ENCODE peak calls at places on chromosomes 4 and X, in seven cellular contexts. One of them, this sample, is unnamed. For H3K27me3, the result is how much of the 10 kb centered on the place peaks cover.

GRCh38 chr4:150078996-150079581 is 844 bp downstream of the DCLK2 start:
- DNase-seq in AG04450: no peak
- DNase-seq in H9: peak
- DNase-seq in lung: peak
- DNase-seq in thoracic aorta: no peak
- DNase-seq in GM12878: no peak
- DNase-seq in fibroblast of lung: peak
- DNase-seq in this sample: no peak

GRCh38 chrX:150365051-150365952 is 2.2 kb downstream of the MAMLD1 start:
- DNase-seq in fibroblast of lung: peak
- DNase-seq in thoracic aorta: no peak
- DNase-seq in lung: peak
- DNase-seq in GM12878: no peak
- DNase-seq in AG04450: no peak
- DNase-seq in H9: peak
- DNase-seq in this sample: no peak

GRCh38 chrX:43333543-43333942 is 322.6 kb upstream of the MAOA start:
- DNase-seq in fibroblast of lung: no peak
- DNase-seq in thoracic aorta: no peak
- DNase-seq in AG04450: no peak
- DNase-seq in GM12878: no peak
- DNase-seq in H9: no peak
- DNase-seq in lung: no peak
- DNase-seq in this sample: no peak

GRCh38 chrX:12411831-12412230 is 273.6 kb downstream of the FRMPD4 start:
- DNase-seq in GM12878: no peak
- DNase-seq in fibroblast of lung: no peak
- DNase-seq in AG04450: no peak
- DNase-seq in H9: no peak
- DNase-seq in thoracic aorta: no peak
- DNase-seq in lung: no peak
- DNase-seq in this sample: no peak

GRCh38 chr4:109009909-109010308 is 247.1 kb upstream of the ETNPPL start:
- DNase-seq in H9: no peak
- DNase-seq in AG04450: peak
- DNase-seq in fibroblast of lung: peak
- DNase-seq in lung: no peak
- DNase-seq in thoracic aorta: no peak
- DNase-seq in GM12878: no peak
- DNase-seq in this sample: peak

GRCh38 chrX:10074241-10074941 is 82.4 kb upstream of the CLCN4 start:
- DNase-seq in GM12878: no peak
- DNase-seq in thoracic aorta: no peak
- DNase-seq in lung: no peak
- DNase-seq in AG04450: no peak
- DNase-seq in H9: no peak
- DNase-seq in fibroblast of lung: no peak
- DNase-seq in this sample: no peak

GRCh38 chrX:152810403-152810802 is 20.2 kb downstream of the CETN2 start:
- DNase-seq in AG04450: no peak
- DNase-seq in thoracic aorta: no peak
- DNase-seq in lung: no peak
- DNase-seq in GM12878: no peak
- DNase-seq in H9: no peak
- DNase-seq in fibroblast of lung: no peak
- DNase-seq in this sample: no peak

GRCh38 chr4:19135886-19136633 is 1114.5 kb upstream of the LCORL start:
- DNase-seq in lung: no peak
- DNase-seq in fibroblast of lung: no peak
- DNase-seq in AG04450: no peak
- DNase-seq in H9: no peak
- DNase-seq in GM12878: no peak
- DNase-seq in thoracic aorta: no peak
- DNase-seq in this sample: no peak

GRCh38 chr4:128711361-128711760 is 98.1 kb upstream of the JADE1 start:
- DNase-seq in thoracic aorta: no peak
- DNase-seq in fibroblast of lung: no peak
- DNase-seq in H9: no peak
- DNase-seq in lung: no peak
- DNase-seq in AG04450: no peak
- DNase-seq in GM12878: no peak
- DNase-seq in this sample: no peak

GRCh38 chr4:70705146-70705855 is 16.5 kb upstream of the RUFY3 start:
- DNase-seq in AG04450: no peak
- DNase-seq in GM12878: no peak
- DNase-seq in H9: peak
- DNase-seq in fibroblast of lung: peak
- DNase-seq in lung: peak
- DNase-seq in thoracic aorta: peak
- DNase-seq in this sample: no peak

GRCh38 chr4:96150501-96150900 is 310.6 kb downstream of the PDHA2 start:
- DNase-seq in GM12878: no peak
- DNase-seq in H9: no peak
- DNase-seq in fibroblast of lung: no peak
- DNase-seq in thoracic aorta: no peak
- DNase-seq in lung: no peak
- DNase-seq in AG04450: no peak
- DNase-seq in this sample: no peak

GRCh38 chr4:152454398-152455011 is 81.4 kb downstream of the FBXW7 start:
- DNase-seq in AG04450: no peak
- DNase-seq in thoracic aorta: no peak
- DNase-seq in lung: no peak
- DNase-seq in GM12878: no peak
- DNase-seq in H9: no peak
- DNase-seq in fibroblast of lung: peak
- DNase-seq in this sample: no peak

GRCh38 chr4:140252144-140252741 is 98.3 kb upstream of the MAML3 start:
- DNase-seq in thoracic aorta: no peak
- DNase-seq in GM12878: no peak
- DNase-seq in H9: peak
- DNase-seq in fibroblast of lung: peak
- DNase-seq in AG04450: no peak
- DNase-seq in lung: no peak
- DNase-seq in this sample: no peak

GRCh38 chrX:95290455-95290854 is 1394.2 kb upstream of the DIAPH2 start:
- DNase-seq in GM12878: no peak
- DNase-seq in fibroblast of lung: no peak
- DNase-seq in thoracic aorta: no peak
- DNase-seq in lung: no peak
- DNase-seq in AG04450: no peak
- DNase-seq in H9: no peak
- DNase-seq in this sample: no peak

GRCh38 chr4:61572160-61572559 is 372.0 kb downstream of the ADGRL3 start:
- DNase-seq in fibroblast of lung: peak
- DNase-seq in GM12878: no peak
- DNase-seq in H9: no peak
- DNase-seq in AG04450: no peak
- DNase-seq in lung: no peak
- DNase-seq in thoracic aorta: no peak
- DNase-seq in this sample: no peak

GRCh38 chr4:58711039-58711438 is 1600.9 kb upstream of the IGFBP7 start:
- DNase-seq in lung: no peak
- DNase-seq in thoracic aorta: no peak
- DNase-seq in H9: no peak
- DNase-seq in fibroblast of lung: no peak
- DNase-seq in GM12878: no peak
- DNase-seq in AG04450: no peak
- DNase-seq in this sample: no peak

GRCh38 chrX:123771449-123772064 is 38.7 kb upstream of the THOC2 start:
- DNase-seq in fibroblast of lung: no peak
- DNase-seq in lung: no peak
- DNase-seq in thoracic aorta: no peak
- DNase-seq in AG04450: no peak
- DNase-seq in H9: no peak
- DNase-seq in GM12878: no peak
- DNase-seq in this sample: no peak

DNA sequence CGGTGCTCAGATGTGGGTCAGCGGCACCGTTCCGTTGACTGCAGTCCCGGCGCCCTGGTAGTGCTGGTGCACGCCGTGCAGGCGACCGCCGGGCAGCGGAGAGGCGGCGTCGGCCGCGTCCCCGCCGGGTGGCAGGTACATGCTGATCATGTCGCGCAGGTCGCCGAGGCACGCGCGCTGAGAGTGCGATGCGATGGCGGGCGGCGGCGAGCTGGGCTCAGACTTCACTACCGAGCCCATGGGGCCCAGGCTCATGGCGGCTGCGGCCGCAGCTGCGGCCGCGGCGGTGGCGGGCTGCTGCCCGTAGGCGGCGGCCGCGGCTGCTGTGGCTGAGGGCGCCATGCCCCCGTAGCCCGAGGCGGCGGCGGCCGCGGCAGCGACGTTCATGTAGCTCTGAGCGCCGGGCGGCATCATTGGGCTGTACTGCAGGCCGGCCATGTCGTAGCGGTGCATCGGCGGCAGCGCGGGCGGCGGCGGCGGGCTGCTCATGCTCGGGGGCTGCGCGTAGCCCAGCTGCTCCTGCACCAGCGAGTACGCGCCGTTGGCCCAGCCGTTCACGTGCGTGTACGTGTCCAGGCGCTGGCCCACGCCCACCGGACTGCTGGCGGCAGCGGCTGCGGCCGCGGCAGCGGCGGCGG is 1.0 kb downstream of the SOX3 start:
- DNase-seq in lung: no peak
- DNase-seq in GM12878: no peak
- DNase-seq in AG04450: no peak
- DNase-seq in H9: peak
- DNase-seq in thoracic aorta: no peak
- DNase-seq in fibroblast of lung: no peak
- DNase-seq in this sample: no peak
- H3K27me3 ChIP-seq in lung: under half
- H3K27me3 ChIP-seq in GM12878: under half
- H3K27me3 ChIP-seq in AG04450: under half
- H3K27me3 ChIP-seq in H9: under half
- H3K27me3 ChIP-seq in thoracic aorta: under half
- H3K27me3 ChIP-seq in fibroblast of lung: under half
- H3K27me3 ChIP-seq in this sample: under half

DNA sequence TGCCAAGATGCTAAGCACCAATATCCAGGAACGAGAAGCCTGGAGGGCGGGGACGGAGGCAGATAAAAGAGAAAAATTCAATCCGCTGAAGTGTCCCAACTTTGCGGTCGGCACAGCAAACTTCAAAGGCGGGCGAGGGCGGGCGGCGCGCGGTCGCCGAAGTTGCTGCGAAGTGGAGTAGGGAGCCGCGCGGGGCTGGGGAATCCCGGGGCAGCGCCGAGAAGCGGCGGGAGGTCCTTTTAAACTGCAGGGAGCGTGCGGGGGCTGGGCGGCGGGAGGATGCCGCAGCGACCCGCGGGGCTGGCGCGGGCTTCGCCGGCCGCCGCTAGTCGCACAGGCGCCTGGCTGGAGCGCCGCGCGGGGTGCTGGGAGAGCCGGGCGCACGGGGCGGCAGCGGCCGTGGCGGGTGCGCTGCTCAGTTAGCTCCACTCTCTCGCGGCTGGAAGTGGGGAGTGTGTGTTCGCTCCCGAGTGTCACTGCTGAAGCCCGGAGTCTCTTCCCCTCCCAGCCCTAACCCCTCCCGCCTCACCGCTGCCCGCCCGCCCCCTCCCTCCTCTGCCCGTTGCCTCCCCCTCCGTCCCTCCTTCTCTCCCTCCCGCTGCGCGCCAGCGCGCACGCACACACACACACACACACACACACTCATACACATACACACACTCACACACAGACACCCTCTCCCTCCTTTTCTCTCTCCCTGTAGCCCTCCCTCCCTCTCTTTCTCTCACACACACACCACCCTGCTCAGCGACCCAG is at the start of gene NDNF:
- DNase-seq in GM12878: no peak
- DNase-seq in AG04450: no peak
- DNase-seq in H9: peak
- DNase-seq in thoracic aorta: no peak
- DNase-seq in fibroblast of lung: peak
- DNase-seq in lung: peak
- DNase-seq in this sample: no peak
- H3K27me3 ChIP-seq in GM12878: under half
- H3K27me3 ChIP-seq in AG04450: half or more
- H3K27me3 ChIP-seq in H9: under half
- H3K27me3 ChIP-seq in thoracic aorta: under half
- H3K27me3 ChIP-seq in fibroblast of lung: under half
- H3K27me3 ChIP-seq in lung: under half
- H3K27me3 ChIP-seq in this sample: under half

DNA sequence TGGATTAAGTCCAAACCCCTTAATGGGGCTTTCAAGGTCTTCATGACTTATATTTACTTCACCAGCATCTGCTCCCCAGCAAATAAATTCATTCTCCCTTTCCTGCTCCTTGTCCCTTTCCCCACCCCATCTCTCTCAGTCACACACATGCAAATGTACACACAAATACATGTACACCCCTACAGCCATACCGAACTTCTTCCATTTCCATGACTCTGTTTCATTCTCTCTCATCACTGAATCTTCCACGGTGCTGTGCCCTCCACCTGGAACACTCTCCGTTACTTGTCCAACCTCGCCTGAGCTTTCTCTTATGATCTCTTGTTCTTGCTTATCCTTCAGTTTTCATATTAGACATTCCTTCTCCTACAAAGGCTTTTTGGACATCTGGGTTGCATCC is 22.0 kb upstream of the RPA4 start:
- DNase-seq in AG04450: no peak
- DNase-seq in GM12878: no peak
- DNase-seq in thoracic aorta: no peak
- DNase-seq in H9: no peak
- DNase-seq in fibroblast of lung: no peak
- DNase-seq in lung: no peak
- DNase-seq in this sample: no peak
- H3K27me3 ChIP-seq in AG04450: under half
- H3K27me3 ChIP-seq in GM12878: under half
- H3K27me3 ChIP-seq in thoracic aorta: under half
- H3K27me3 ChIP-seq in H9: under half
- H3K27me3 ChIP-seq in fibroblast of lung: under half
- H3K27me3 ChIP-seq in lung: under half
- H3K27me3 ChIP-seq in this sample: under half

DNA sequence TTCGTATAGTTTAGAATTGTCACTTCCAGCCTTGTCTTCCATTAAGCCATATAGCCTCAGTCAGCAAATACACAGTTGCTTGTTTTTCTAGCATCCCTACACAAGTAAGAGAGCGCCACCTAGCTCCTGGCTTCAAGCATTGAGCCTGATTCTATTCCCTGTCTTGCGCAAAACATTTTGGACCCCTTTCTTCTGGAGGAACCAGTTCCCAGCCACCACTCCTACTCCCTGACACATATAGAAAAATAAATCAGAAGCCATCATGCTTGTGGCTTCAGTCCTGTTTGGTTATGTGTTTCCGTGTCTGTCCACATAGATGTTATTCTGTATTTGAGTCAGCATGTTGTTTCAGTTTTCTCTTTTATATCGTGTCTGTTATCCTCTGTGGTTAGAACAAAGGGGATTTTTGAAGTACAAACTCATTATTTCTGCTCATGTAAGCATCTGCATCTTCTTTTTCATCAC is 59.9 kb downstream of the GK start:
- DNase-seq in AG04450: peak
- DNase-seq in GM12878: peak
- DNase-seq in thoracic aorta: no peak
- DNase-seq in fibroblast of lung: peak
- DNase-seq in lung: peak
- DNase-seq in H9: peak
- DNase-seq in this sample: no peak
- H3K27me3 ChIP-seq in AG04450: under half
- H3K27me3 ChIP-seq in GM12878: under half
- H3K27me3 ChIP-seq in thoracic aorta: under half
- H3K27me3 ChIP-seq in fibroblast of lung: under half
- H3K27me3 ChIP-seq in lung: under half
- H3K27me3 ChIP-seq in H9: under half
- H3K27me3 ChIP-seq in this sample: under half

This sample was measured in BJ.